ENCODE peak calls at places on chromosomes 3 and 15, in four cellular contexts. Z, T, A and W are unnamed samples.

GRCh38 chr3:172911142-172911541 is 160.6 kb downstream of the ECT2 start:
- DNase-seq in Z (no peak), T (no peak), A (no peak), W (no peak)

GRCh38 chr3:172138031-172138538 is 98.7 kb downstream of the FNDC3B start:
- DNase-seq in Z (no peak), T (no peak), A (no peak), W (no peak)

GRCh38 chr3:141242035-141242721 is 10.6 kb downstream of the PXYLP1 start:
- DNase-seq in Z (no peak), T (no peak), A (no peak), W (no peak)

GRCh38 chr15:71937650-71938311 is 127.4 kb downstream of the NR2E3 start:
- DNase-seq in Z (no peak), T (no peak), A (no peak), W (no peak)

GRCh38 chr15:40291088-40291574 is 8.3 kb upstream of the ANKRD63 start:
- DNase-seq in Z (no peak), T (no peak), A (peak), W (no peak)

GRCh38 chr3:189298469-189299375 is 127.0 kb downstream of the TPRG1 start:
- DNase-seq in Z (peak), T (no peak), A (no peak), W (no peak)

GRCh38 chr3:71208273-71209095 is 375.0 kb downstream of the FOXP1 start:
- DNase-seq in Z (no peak), T (no peak), A (peak), W (no peak)

GRCh38 chr3:158649791-158650190 is 5.5 kb downstream of the GFM1 start:
- DNase-seq in Z (no peak), T (no peak), A (no peak), W (no peak)

GRCh38 chr3:34675383-34676120 is 877.1 kb downstream of the PDCD6IP start:
- DNase-seq in Z (no peak), T (no peak), A (no peak), W (no peak)

GRCh38 chr3:66041116-66041515 is 2.4 kb upstream of the MAGI1 start:
- DNase-seq in Z (no peak), T (no peak), A (no peak), W (no peak)

GRCh38 chr15:39363761-39364586 is 216.9 kb upstream of the THBS1 start:
- DNase-seq in Z (no peak), T (no peak), A (no peak), W (no peak)

GRCh38 chr15:67914537-67915373 is 74.9 kb upstream of the RNU6-1 start:
- DNase-seq in Z (no peak), T (peak), A (peak), W (peak)

GRCh38 chr15:78456391-78456790 is 18.4 kb downstream of the IREB2 start:
- DNase-seq in Z (no peak), T (no peak), A (no peak), W (no peak)

GRCh38 chr3:78809941-78810340 is 957.9 kb downstream of the ROBO1 start:
- DNase-seq in Z (no peak), T (no peak), A (no peak), W (no peak)

GRCh38 chr3:57383838-57384237 is 91.4 kb upstream of the ASB14 start:
- DNase-seq in Z (no peak), T (no peak), A (no peak), W (no peak)

GRCh38 chr15:81937189-81937588 is 108.6 kb downstream of the MEX3B start:
- DNase-seq in Z (no peak), T (no peak), A (no peak), W (no peak)

GRCh38 chr3:98699132-98699531 is 64.0 kb upstream of the ST3GAL6 start:
- DNase-seq in Z (no peak), T (no peak), A (no peak), W (no peak)

GRCh38 chr15:73969151-73969759 is 22.8 kb downstream of the STOML1 start:
- DNase-seq in Z (no peak), T (no peak), A (no peak), W (no peak)

GRCh38 chr15:90441011-90441410 is 53.0 kb downstream of the IQGAP1 start:
- DNase-seq in Z (no peak), T (no peak), A (no peak), W (no peak)

GRCh38 chr3:171829841-171830559 is 13.1 kb upstream of the TMEM212 start:
- DNase-seq in Z (no peak), T (peak), A (peak), W (peak)

GRCh38 chr3:45507820-45508317 is 86.7 kb upstream of the LIMD1 start:
- DNase-seq in Z (no peak), T (peak), A (peak), W (peak)

GRCh38 chr3:111747490-111747889 is 111.6 kb upstream of the PHLDB2 start:
- DNase-seq in Z (no peak), T (no peak), A (no peak), W (no peak)

GRCh38 chr15:33293619-33294309 is 17.0 kb upstream of the RYR3 start:
- DNase-seq in Z (no peak), T (no peak), A (no peak), W (no peak)

GRCh38 chr3:88334187-88334868 is 184.6 kb downstream of the C3orf38 start:
- DNase-seq in Z (no peak), T (no peak), A (no peak), W (no peak)

GRCh38 chr15:77419050-77419835 is 661 bp downstream of the PEAK1 start:
- DNase-seq in Z (peak), T (peak), A (no peak), W (peak)

GRCh38 chr3:31765856-31766255 is 215.2 kb downstream of the OSBPL10 start:
- DNase-seq in Z (no peak), T (no peak), A (no peak), W (no peak)